ENCODE peak calls at places on chromosomes 4 and X, in four cellular contexts. D is A549, W is WTC11, I is K562. T is an unnamed sample.

GRCh38 chr4:10115657-10116624 is 658 bp downstream of the WDR1 start:
- DNase-seq in W (peak), D (peak), I (peak), T (peak)

GRCh38 chr4:114041117-114041475 is 61.6 kb upstream of the ARSJ start:
- DNase-seq in W (no peak), I (no peak), D (no peak), T (no peak)

GRCh38 chr4:8328456-8328855 is 58.9 kb downstream of the HTRA3 start:
- DNase-seq in I (no peak), W (no peak), D (no peak), T (no peak)

GRCh38 chr4:110704748-110705439 is 82.0 kb upstream of the PITX2 start:
- DNase-seq in D (no peak), W (no peak), I (no peak), T (no peak)

GRCh38 chr4:185127021-185127925 is 15.8 kb upstream of the SLC25A4 start:
- DNase-seq in I (no peak), W (peak), D (peak), T (no peak)

GRCh38 chr4:4269326-4269725 is 20.6 kb downstream of the LYAR start:
- DNase-seq in D (no peak), I (no peak), W (no peak), T (no peak)

GRCh38 chr4:153137677-153138630 is 66.3 kb upstream of the TRIM2 start:
- DNase-seq in W (no peak), D (no peak), I (peak), T (no peak)

GRCh38 chr4:2363056-2363719 is 55.3 kb downstream of the ZFYVE28 start:
- DNase-seq in I (no peak), D (no peak), W (no peak), T (peak)

GRCh38 chr4:650461-650860 is 23.6 kb downstream of the ATP5ME start:
- DNase-seq in D (no peak), W (no peak), I (no peak), T (no peak)

GRCh38 chr4:18869166-18869565 is 847.6 kb upstream of the LCORL start:
- DNase-seq in D (no peak), W (no peak), I (no peak), T (no peak)

GRCh38 chr4:140260227-140260626 is 106.2 kb upstream of the MAML3 start:
- DNase-seq in D (peak), I (no peak), W (no peak), T (no peak)

DNA sequence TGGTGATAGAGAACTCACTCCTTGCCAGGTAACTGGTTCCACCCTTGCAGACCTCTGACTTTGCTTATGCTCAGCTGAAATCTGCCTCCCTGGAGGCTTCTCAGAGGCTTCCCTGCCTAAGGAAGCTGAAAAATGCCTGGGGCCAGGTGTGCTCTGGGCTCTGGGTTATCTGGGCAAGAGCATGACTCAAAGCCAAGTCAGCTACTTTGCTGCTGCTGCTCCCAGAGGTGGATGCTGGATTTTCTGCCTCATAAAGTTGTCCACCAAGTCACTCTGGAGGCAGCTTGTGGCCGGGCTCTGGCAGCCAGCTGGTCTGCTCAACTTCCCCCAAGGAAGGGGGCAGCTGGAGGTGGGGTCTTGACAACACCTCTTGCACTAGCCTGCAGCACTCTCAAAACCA is 132.7 kb downstream of the PJA1 start:
- DNase-seq in W (no peak), I (no peak), D (no peak), T (no peak)
- TF ChIP-seq HMGXB4 in W (no peak), I (no peak), D (no peak), T (no peak)

GRCh38 chrX:39528161-39528560 is 569.6 kb downstream of the BCOR start:
- DNase-seq in D (no peak), W (no peak), I (no peak), T (no peak)
- TF ChIP-seq HMGXB4 in D (no peak), W (no peak), I (no peak), T (no peak)

GRCh38 chr4:93199492-93199891 is 629.1 kb upstream of the ATOH1 start:
- DNase-seq in W (peak), D (peak), I (no peak), T (peak)

GRCh38 chr4:93201471-93201870 is 627.1 kb upstream of the ATOH1 start:
- DNase-seq in W (no peak), I (no peak), D (no peak), T (no peak)

DNA sequence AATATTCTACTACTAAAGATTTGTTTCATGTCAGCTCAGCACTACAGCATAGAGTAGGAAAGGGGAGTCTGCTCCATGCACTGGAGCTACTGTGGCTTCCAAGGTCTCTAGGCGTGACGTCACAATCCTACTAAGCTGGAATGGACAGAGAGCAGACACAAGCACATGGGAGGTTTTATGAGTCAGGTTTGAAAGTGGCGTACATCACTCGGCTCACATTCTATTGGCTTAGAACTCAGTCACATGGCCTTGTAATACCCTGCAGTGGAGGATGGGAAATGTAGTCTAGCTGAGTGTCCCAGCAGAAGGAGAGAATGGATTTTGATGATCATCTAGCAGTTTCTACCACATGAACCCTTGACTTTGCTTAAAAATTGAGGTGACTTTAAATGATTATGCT is 624.8 kb upstream of the ATOH1 start:
- DNase-seq in I (no peak), W (no peak), D (no peak), T (peak)
- TF ChIP-seq HMGXB4 in I (no peak), W (no peak), D (no peak), T (no peak)

GRCh38 chrX:75522565-75523411 is at the start of gene ZDHHC15:
- DNase-seq in D (no peak), W (peak), I (no peak), T (no peak)
- TF ChIP-seq HMGXB4 in D (no peak), W (no peak), I (no peak), T (no peak)

DNA sequence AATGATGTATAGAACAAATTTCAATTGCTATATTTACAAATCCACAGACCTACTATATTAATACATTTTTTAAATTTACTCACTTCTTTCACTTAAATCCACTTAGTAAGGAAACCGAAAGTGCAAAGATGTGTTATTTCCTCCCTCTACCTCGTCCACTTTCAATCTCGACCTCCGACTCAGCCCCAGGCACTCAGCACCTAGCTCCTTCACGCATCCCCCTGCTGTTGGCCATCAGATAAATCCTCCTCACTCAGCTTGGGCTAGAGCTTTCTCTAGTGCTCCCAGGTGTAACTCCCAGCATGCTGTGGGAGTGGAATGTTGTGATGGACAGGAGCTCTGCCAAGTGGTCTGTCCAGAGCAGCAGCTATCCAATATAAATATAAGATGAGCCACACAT is 26.7 kb upstream of the TEC start:
- DNase-seq in D (no peak), W (no peak), I (no peak), T (no peak)
- TF ChIP-seq HMGXB4 in D (no peak), W (no peak), I (no peak), T (no peak)

DNA sequence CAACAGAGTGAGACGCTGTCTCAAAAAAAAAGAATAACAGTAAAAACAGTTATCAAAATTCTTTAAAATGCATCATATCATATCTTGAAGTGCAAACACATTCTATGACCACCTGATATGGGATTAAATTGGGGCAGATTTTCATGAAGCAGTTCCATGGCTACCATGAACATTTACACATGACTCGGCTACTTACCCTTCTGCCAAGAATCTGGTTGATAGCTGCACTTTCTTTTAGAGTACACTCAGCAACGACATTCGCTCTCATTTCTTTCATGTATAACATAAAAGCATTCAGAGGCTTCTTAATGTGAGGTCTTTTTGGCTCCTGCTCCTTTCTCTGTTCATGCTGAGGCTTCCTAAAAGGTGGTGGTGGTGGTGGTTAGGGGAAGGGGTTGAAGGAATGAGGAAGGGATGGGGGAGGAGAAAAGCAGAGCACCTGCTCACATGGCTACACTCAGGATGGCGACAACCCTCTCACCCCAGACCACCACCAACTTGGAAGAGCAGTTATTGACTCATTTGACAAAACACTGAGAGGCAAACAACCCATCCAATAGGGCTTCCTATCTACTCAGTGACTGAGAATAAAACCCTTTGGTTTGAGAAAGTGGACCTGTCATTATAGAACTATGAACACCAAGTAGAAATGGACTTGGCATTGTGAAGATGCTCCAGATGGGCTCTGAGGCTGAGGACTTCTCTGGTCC is 88.5 kb downstream of the HADH start:
- DNase-seq in D (no peak), I (no peak), W (no peak), T (no peak)
- TF ChIP-seq HMGXB4 in D (no peak), I (no peak), W (no peak), T (no peak)

GRCh38 chrX:151974336-151975227 is at the start of gene GABRE:
- DNase-seq in D (no peak), I (peak), W (peak), T (no peak)
- TF ChIP-seq HMGXB4 in D (no peak), I (peak), W (no peak), T (no peak)

GRCh38 chr4:74545488-74545887 is 100.6 kb downstream of the AREG start:
- DNase-seq in W (no peak), D (no peak), I (no peak), T (no peak)
- TF ChIP-seq HMGXB4 in W (no peak), D (no peak), I (no peak), T (no peak)

GRCh38 chrX:47936224-47936939 is 67.4 kb downstream of the ZNF182 start:
- DNase-seq in D (no peak), W (peak), I (peak), T (no peak)
- TF ChIP-seq HMGXB4 in D (no peak), W (no peak), I (no peak), T (no peak)

GRCh38 chrX:68146054-68146453 is 287.2 kb downstream of the OPHN1 start:
- DNase-seq in I (no peak), W (no peak), D (peak), T (peak)
- TF ChIP-seq HMGXB4 in I (no peak), W (no peak), D (no peak), T (no peak)